ENCODE peak calls at places on chromosomes 7 and 10, in six cellular contexts. O, X, Y, M, C and S are unnamed samples.

GRCh38 chr10:100509241-100509640 is 10.4 kb downstream of the SEC31B start:
- DNase-seq in O (no peak), X (no peak), Y (no peak), M (no peak), C (no peak), S (no peak)

GRCh38 chr7:50557114-50557513 is 8.1 kb downstream of the DDC start:
- DNase-seq in O (no peak), X (no peak), Y (no peak), M (no peak), C (no peak), S (no peak)

GRCh38 chr10:52615756-52616419 is 156.7 kb downstream of the MBL2 start:
- DNase-seq in O (no peak), X (no peak), Y (no peak), M (no peak), C (no peak), S (no peak)

GRCh38 chr10:106436123-106436740 is 728.3 kb downstream of the SORCS1 start:
- DNase-seq in O (no peak), X (no peak), Y (peak), M (no peak), C (no peak), S (no peak)

GRCh38 chr10:110002801-110003523 is 4.8 kb upstream of the ADD3 start:
- DNase-seq in O (no peak), X (no peak), Y (no peak), M (no peak), C (no peak), S (no peak)

GRCh38 chr10:129495697-129496096 is 28.7 kb downstream of the MGMT start:
- DNase-seq in O (no peak), X (no peak), Y (no peak), M (peak), C (no peak), S (no peak)

GRCh38 chr10:80465839-80466590 is 11.9 kb downstream of the TSPAN14 start:
- DNase-seq in O (no peak), X (no peak), Y (no peak), M (no peak), C (no peak), S (no peak)

GRCh38 chr10:102729090-102730026 is 14.4 kb upstream of the WBP1L start:
- DNase-seq in O (peak), X (peak), Y (peak), M (peak), C (peak), S (peak)

GRCh38 chr10:133528296-133528844 is 1.2 kb downstream of the CYP2E1 start:
- DNase-seq in O (no peak), X (no peak), Y (no peak), M (no peak), C (no peak), S (no peak)

GRCh38 chr10:59903871-59904270 is 2.5 kb downstream of the CCDC6 start:
- DNase-seq in O (no peak), X (no peak), Y (peak), M (no peak), C (no peak), S (no peak)

GRCh38 chr7:3995187-3995586 is 686.9 kb upstream of the FOXK1 start:
- DNase-seq in O (no peak), X (peak), Y (no peak), M (no peak), C (no peak), S (no peak)

GRCh38 chr10:71217266-71218045 is 5.1 kb downstream of the UNC5B start:
- DNase-seq in O (no peak), X (no peak), Y (peak), M (no peak), C (no peak), S (no peak)

GRCh38 chr7:99261646-99262045 is 11.0 kb upstream of the MYH16 start:
- DNase-seq in O (no peak), X (no peak), Y (no peak), M (no peak), C (no peak), S (no peak)

GRCh38 chr7:99267530-99268360 is 4.9 kb upstream of the MYH16 start:
- DNase-seq in O (no peak), X (no peak), Y (peak), M (no peak), C (no peak), S (no peak)

GRCh38 chr7:99268361-99268908 is 4.2 kb upstream of the MYH16 start:
- DNase-seq in O (no peak), X (no peak), Y (no peak), M (no peak), C (no peak), S (no peak)

GRCh38 chr7:99270702-99271101 is 1.9 kb upstream of the MYH16 start:
- DNase-seq in O (no peak), X (no peak), Y (no peak), M (no peak), C (no peak), S (no peak)

DNA sequence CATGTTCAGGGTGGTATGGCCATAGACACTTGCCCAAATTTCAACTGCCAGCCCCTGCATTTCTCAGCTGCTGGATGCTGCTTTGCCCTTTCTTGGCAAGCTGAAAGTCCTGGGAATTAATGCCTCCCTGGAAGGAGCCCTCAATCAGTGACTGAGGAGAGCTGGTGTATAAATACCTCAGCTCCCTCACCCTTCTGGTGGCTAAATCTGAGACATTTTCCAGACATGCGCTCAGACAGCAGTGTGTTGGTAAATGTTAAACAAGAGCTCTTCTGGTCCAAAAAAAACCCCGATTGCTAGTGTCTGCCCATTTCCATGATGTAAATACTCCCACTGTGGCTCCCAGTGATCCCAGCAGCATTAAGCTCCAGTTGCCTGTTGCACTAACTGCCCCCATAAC is 6.8 kb upstream of the MYH16 start:
- DNase-seq in O (no peak), X (no peak), Y (no peak), M (no peak), C (no peak), S (no peak)
- TF ChIP-seq CTCF in O (no peak), X (no peak), Y (no peak), M (no peak), C (no peak), S (no peak)

GRCh38 chr7:17939670-17940301 is 508 bp downstream of the SNX13 start:
- DNase-seq in O (peak), X (peak), Y (peak), M (no peak), C (peak), S (peak)

GRCh38 chr7:17942231-17942630 is 1.9 kb upstream of the SNX13 start:
- DNase-seq in O (no peak), X (no peak), Y (no peak), M (no peak), C (no peak), S (no peak)

GRCh38 chr7:17939111-17939669 is 1.1 kb downstream of the SNX13 start:
- DNase-seq in O (no peak), X (no peak), Y (peak), M (no peak), C (no peak), S (no peak)

GRCh38 chr7:17941171-17941490 is 837 bp upstream of the SNX13 start:
- DNase-seq in O (no peak), X (no peak), Y (peak), M (no peak), C (no peak), S (no peak)

GRCh38 chr7:17940302-17941170 is at the start of gene SNX13:
- DNase-seq in O (peak), X (peak), Y (peak), M (peak), C (peak), S (peak)
- TF ChIP-seq CTCF in O (no peak), X (peak), Y (peak), M (peak), C (peak), S (peak)

GRCh38 chr10:1301138-1301537 is 245.0 kb downstream of the WDR37 start:
- DNase-seq in O (no peak), X (no peak), Y (peak), M (no peak), C (no peak), S (no peak)
- TF ChIP-seq CTCF in O (no peak), X (no peak), Y (no peak), M (peak), C (no peak), S (no peak)

DNA sequence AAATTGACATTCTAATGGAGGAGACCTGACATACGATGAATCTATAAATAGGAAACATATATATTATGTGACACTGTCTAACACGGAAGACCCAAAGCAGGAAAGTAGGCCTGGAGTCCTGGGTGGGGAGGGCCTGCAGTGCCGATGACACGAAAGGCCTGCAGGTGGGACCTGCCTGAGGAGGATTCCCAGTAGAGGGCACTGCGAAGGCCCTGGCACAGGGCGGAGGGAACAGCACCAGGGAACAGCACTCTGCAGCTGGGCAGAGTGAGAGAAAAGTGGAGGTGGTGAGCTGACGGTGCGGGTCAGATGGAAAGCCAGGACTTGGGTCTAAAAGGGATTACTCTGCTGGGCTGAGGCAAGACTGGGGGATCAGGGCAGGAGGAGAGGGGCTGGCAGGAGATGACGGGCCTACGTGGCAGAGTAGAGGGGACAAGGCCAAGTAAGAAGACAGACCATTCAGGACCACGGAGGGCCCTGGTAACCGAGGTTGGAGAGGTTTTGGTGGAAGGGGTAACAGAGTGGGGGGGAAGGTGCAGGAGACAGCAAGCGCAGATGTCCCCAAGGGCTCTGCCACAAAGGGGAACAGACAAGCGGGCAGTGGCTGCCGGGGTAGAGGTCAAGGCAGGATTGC is 8.1 kb downstream of the ZNF746 start:
- DNase-seq in O (no peak), X (no peak), Y (peak), M (no peak), C (peak), S (no peak)
- TF ChIP-seq CTCF in O (no peak), X (peak), Y (peak), M (no peak), C (peak), S (no peak)

DNA sequence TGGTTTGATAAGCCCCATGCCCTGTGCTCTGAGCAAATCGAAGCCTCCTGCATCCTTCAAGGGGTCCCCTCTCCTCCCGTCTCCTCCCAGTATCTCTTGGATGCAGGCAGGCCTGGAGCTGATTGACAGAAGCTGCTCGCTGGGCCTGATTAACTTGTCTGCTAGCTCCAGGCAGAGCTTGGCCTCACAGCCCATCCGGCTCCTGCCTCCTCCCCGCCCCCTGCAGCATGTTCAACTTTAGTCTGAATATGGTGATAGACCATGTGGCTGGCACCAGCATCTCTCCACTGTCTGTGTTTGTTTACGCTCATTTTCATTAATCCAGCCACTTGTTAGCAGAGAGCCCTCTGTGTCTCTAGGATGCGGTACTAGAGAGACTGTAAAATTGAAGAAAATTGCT is 432.2 kb downstream of the DPP6 start:
- DNase-seq in O (no peak), X (peak), Y (no peak), M (no peak), C (no peak), S (no peak)
- TF ChIP-seq CTCF in O (no peak), X (no peak), Y (no peak), M (no peak), C (no peak), S (no peak)

GRCh38 chr7:143901710-143902587 is at the start of gene TCAF1:
- DNase-seq in O (peak), X (peak), Y (peak), M (peak), C (peak), S (peak)
- TF ChIP-seq CTCF in O (peak), X (peak), Y (peak), M (peak), C (no peak), S (peak)

GRCh38 chr10:114252883-114253282 is 13.8 kb downstream of the VWA2 start:
- DNase-seq in O (no peak), X (no peak), Y (no peak), M (no peak), C (no peak), S (no peak)

GRCh38 chr10:114250246-114250645 is 11.2 kb downstream of the VWA2 start:
- DNase-seq in O (no peak), X (no peak), Y (no peak), M (no peak), C (no peak), S (no peak)

GRCh38 chr10:114255227-114255626 is 16.2 kb downstream of the VWA2 start:
- DNase-seq in O (no peak), X (peak), Y (no peak), M (no peak), C (no peak), S (no peak)

GRCh38 chr10:114250716-114251115 is 11.7 kb downstream of the VWA2 start:
- DNase-seq in O (no peak), X (no peak), Y (no peak), M (no peak), C (no peak), S (no peak)

DNA sequence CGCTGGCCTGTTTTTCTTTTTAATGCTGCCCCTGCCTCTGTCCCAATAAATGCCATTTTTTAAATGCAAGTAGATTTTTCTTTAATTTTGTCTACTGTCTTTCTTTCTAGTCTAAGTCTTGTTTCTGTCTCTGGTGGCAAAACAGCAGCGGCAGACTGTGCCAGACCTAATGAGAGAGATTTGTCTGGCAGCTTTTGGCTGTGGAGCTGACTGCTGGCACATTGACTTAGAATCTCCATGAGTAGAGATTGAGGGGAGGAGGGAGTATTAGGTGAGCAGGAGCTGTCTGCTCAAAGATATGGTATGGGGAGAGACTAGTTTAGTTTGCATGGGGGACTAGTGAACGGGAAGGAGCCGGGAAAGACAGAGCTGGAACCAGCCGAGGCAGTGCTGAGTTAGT is 13.0 kb downstream of the VWA2 start:
- DNase-seq in O (no peak), X (no peak), Y (no peak), M (no peak), C (no peak), S (no peak)
- TF ChIP-seq CTCF in O (no peak), X (no peak), Y (no peak), M (no peak), C (no peak), S (no peak)

GRCh38 chr7:26779978-26780595 is 84.3 kb downstream of the SKAP2 start:
- DNase-seq in O (no peak), X (no peak), Y (no peak), M (no peak), C (no peak), S (no peak)

GRCh38 chr7:26782501-26782900 is 81.9 kb downstream of the SKAP2 start:
- DNase-seq in O (no peak), X (no peak), Y (peak), M (no peak), C (no peak), S (no peak)

DNA sequence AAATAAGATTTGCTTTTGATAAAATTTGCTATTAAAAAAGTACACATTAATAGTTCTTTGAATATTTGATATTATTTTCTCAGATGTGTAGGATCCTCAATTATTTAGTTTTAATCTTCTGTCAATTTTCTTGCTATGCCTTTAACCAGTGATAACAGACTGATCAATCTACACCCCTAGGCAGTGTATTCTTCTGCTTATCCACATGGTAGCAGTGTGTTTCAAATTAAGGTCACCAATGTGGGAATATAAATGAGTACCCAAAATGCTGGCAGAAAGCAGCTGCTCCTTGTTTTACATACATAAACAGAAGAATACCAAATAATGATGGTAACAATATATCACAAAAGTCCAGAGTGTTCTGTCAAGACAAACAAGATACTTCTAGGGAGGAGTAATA is 87.0 kb downstream of the SKAP2 start:
- DNase-seq in O (no peak), X (no peak), Y (no peak), M (no peak), C (no peak), S (no peak)
- TF ChIP-seq CTCF in O (no peak), X (no peak), Y (no peak), M (no peak), C (no peak), S (no peak)